ENCODE peak calls at places on chromosome 3, in five cellular contexts. E is osteoblast, I is OCI-LY7, F is MM.1S, M is astrocyte. N is an unnamed sample.

GRCh38 chr3:30776186-30776815 is 118.2 kb downstream of the GADL1 start:
- DNase-seq in I (no peak), E (no peak), M (no peak), F (no peak), N (no peak)

GRCh38 chr3:9951962-9952805 is at the start of gene PRRT3:
- DNase-seq in E (peak; percentile 95), F (peak; percentile 59), M (peak; percentile 18), I (peak; percentile 75), N (peak; percentile 88)

GRCh38 chr3:71600646-71601288 is 17.2 kb upstream of the FOXP1 start:
- DNase-seq in F (no peak), E (no peak), I (no peak), M (no peak), N (no peak)

GRCh38 chr3:175338775-175339535 is 479.8 kb downstream of the NAALADL2 start:
- DNase-seq in I (no peak), E (peak; percentile 65), F (peak; percentile 39), M (peak; percentile 90), N (peak; percentile 41)

GRCh38 chr3:13637311-13637891 is 88.5 kb downstream of the FBLN2 start:
- DNase-seq in I (no peak), M (no peak), E (no peak), F (no peak), N (no peak)

GRCh38 chr3:143849854-143850549 is 1.7 kb upstream of the SLC9A9 start:
- DNase-seq in E (peak; percentile 56), M (peak; percentile 81), I (no peak), F (peak; percentile 88), N (no peak)

GRCh38 chr3:184405075-184406060 is 25.5 kb downstream of the CHRD start:
- DNase-seq in I (no peak), M (no peak), E (peak; percentile 55), F (no peak), N (no peak)

GRCh38 chr3:141407043-141407442 is 38.7 kb downstream of the ZBTB38 start:
- DNase-seq in M (peak; percentile 93), I (no peak), E (peak; percentile 91), F (peak; percentile 87), N (no peak)

GRCh38 chr3:185283374-185283935 is 29.6 kb upstream of the EHHADH start:
- DNase-seq in I (no peak), F (no peak), M (peak; percentile 45), E (peak; percentile 69), N (no peak)

GRCh38 chr3:49296781-49297420 is 19.9 kb upstream of the C3orf62 start:
- DNase-seq in F (no peak), I (no peak), E (peak; percentile 72), M (no peak), N (no peak)

GRCh38 chr3:20572473-20572872 is 386.5 kb upstream of the SGO1 start:
- DNase-seq in E (no peak), I (no peak), F (no peak), M (no peak), N (no peak)

GRCh38 chr3:42520336-42520735 is 17.9 kb downstream of the VIPR1 start:
- DNase-seq in I (no peak), M (no peak), E (no peak), F (no peak), N (no peak)

GRCh38 chr3:38005076-38006020 is 14.8 kb downstream of the VILL start:
- DNase-seq in F (no peak), M (no peak), I (no peak), E (peak; percentile 58), N (no peak)

GRCh38 chr3:114155370-114155821 is 23.5 kb downstream of the DRD3 start:
- DNase-seq in M (no peak), I (peak; percentile 47), F (no peak), E (no peak), N (peak; percentile 82)

GRCh38 chr3:157500232-157500631 is 3.0 kb downstream of the VEPH1 start:
- DNase-seq in E (no peak), F (no peak), M (no peak), I (no peak), N (no peak)

GRCh38 chr3:10957976-10958749 is 34.4 kb upstream of the SLC6A1 start:
- DNase-seq in E (no peak), I (no peak), M (no peak), F (no peak), N (no peak)

GRCh38 chr3:188154758-188155574 is 1.0 kb downstream of the LPP start:
- DNase-seq in E (peak; percentile 83), M (no peak), F (no peak), I (no peak), N (no peak)

GRCh38 chr3:124772081-124772831 is 42.0 kb downstream of the UMPS start:
- DNase-seq in I (no peak), F (no peak), M (peak; percentile 70), E (peak; percentile 86), N (no peak)

GRCh38 chr3:42638339-42638842 is 15.1 kb upstream of the ZBTB47 start:
- DNase-seq in E (peak; percentile 17), F (peak; percentile 66), M (no peak), I (no peak), N (no peak)

GRCh38 chr3:46850468-46850780 is 12.8 kb downstream of the MYL3 start:
- DNase-seq in M (no peak), E (peak; percentile 52), I (no peak), F (no peak), N (no peak)

GRCh38 chr3:50164481-50164880 is 9.4 kb downstream of the SEMA3F start:
- DNase-seq in I (no peak), M (no peak), E (no peak), F (no peak), N (no peak)

GRCh38 chr3:185330238-185330637 is 32.7 kb upstream of the MAP3K13 start:
- DNase-seq in E (no peak), F (no peak), I (no peak), M (no peak), N (no peak)

GRCh38 chr3:195142519-195142918 is 128.4 kb downstream of the XXYLT1 start:
- DNase-seq in I (no peak), E (no peak), M (no peak), F (no peak), N (no peak)

GRCh38 chr3:177827517-177828249 is 630.4 kb upstream of the TBL1XR1 start:
- DNase-seq in E (peak; percentile 76), I (no peak), M (peak; percentile 92), F (no peak), N (no peak)

GRCh38 chr3:120227710-120228347 is 57.2 kb downstream of the GPR156 start:
- DNase-seq in I (no peak), F (no peak), M (no peak), E (no peak), N (peak; percentile 25)

GRCh38 chr3:10713656-10714055 is 102.4 kb upstream of the SLC6A11 start:
- DNase-seq in I (no peak), E (no peak), F (no peak), M (no peak), N (no peak)

GRCh38 chr3:100682056-100682853 is 27.0 kb upstream of the TFG start:
- DNase-seq in M (no peak), E (no peak), I (no peak), F (no peak), N (peak; percentile 2)

GRCh38 chr3:186217820-186218164 is 108.9 kb upstream of the ETV5 start:
- DNase-seq in F (peak; percentile 68), E (no peak), M (peak; percentile 60), I (no peak), N (no peak)

GRCh38 chr3:151404316-151404715 is 19.8 kb upstream of the P2RY12 start:
- DNase-seq in M (peak; percentile 83), I (no peak), E (no peak), F (no peak), N (no peak)

GRCh38 chr3:20056727-20057611 is 16.7 kb downstream of the KAT2B start:
- DNase-seq in E (peak; percentile 84), I (no peak), F (no peak), M (peak; percentile 71), N (no peak)

GRCh38 chr3:23735062-23735461 is 70.7 kb upstream of the UBE2E1 start:
- DNase-seq in I (no peak), M (no peak), F (no peak), E (no peak), N (no peak)

GRCh38 chr3:12141350-12141749 is 17.4 kb downstream of the TIMP4 start:
- DNase-seq in F (no peak), M (no peak), I (no peak), E (no peak), N (no peak)

GRCh38 chr3:12136371-12136770 is 22.3 kb downstream of the TIMP4 start:
- DNase-seq in M (no peak), I (no peak), F (no peak), E (no peak), N (no peak)

GRCh38 chr3:12138044-12138443 is 20.7 kb downstream of the TIMP4 start:
- DNase-seq in E (no peak), I (peak; percentile 39), M (no peak), F (peak; percentile 32), N (peak; percentile 53)

GRCh38 chr3:12142476-12142875 is 16.2 kb downstream of the TIMP4 start:
- DNase-seq in F (no peak), I (no peak), E (no peak), M (no peak), N (no peak)

GRCh38 chr3:12139111-12139511 is 19.6 kb downstream of the TIMP4 start:
- DNase-seq in F (no peak), I (peak; percentile 6), M (peak; percentile 36), E (no peak), N (peak; percentile 64)
- TF ChIP-seq CTCF in F (no peak), I (peak; percentile 37), M (peak; percentile 72), E (peak; percentile 82), N (peak; percentile 89)

GRCh38 chr3:169668081-169668956 is 4.8 kb upstream of the MECOM start:
- DNase-seq in I (no peak), F (peak; percentile 37), M (peak; percentile 28), E (peak; percentile 75), N (peak; percentile 68)
- H2AFZ ChIP-seq in I (no peak overlapping the region), F (peak overlapping the region; percentile 75), M (peak overlapping the region; percentile 74), E (peak overlapping the region; percentile 78), N (peak overlapping the region; percentile 98)

DNA sequence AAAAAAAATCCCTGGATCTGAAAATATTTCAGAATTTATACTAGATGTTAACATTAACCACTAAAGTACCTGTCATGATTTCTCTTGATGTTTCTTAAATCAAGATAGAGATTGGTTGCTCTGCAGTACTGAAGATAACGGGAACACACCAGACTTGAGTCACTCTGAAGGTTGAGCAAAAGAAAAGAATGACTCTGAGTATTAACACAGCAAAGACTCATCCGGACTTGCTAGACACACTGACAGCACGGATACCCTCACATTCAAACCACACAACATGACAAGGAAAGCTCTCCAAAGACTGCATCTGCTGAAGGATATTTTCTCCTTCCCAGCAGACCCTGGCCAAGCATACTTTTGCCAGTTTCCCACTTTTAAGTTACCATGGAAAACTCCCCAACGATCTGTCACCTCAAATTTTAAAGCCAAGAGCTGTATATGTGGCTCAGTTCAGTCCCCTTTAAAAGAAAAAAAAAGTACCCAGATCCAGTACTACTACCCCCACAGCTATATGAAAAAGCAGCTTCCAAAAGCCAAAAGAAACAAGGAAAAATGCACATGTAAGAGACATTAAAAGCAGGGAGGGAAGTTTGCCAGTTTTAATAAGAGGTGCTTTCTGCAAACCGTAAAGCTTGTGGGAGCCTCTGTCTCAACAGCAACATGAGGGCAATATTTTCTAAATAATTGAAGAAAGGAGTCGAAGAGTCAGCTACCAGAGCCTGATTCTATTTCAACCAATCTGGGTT is 8.2 kb downstream of the EOGT start:
- DNase-seq in F (no peak), M (no peak), I (no peak), E (peak; percentile 71), N (no peak)
- H3K36me3 ChIP-seq in F (no peaks in the 10 kb centered on the region), M (peaks cover 60% of the 10 kb centered on the region), I (no peaks in the 10 kb centered on the region), E (peaks cover 68% of the 10 kb centered on the region), N (peaks cover 12% of the 10 kb centered on the region)

GRCh38 chr3:55570361-55570760 is 83.3 kb upstream of the WNT5A start:
- DNase-seq in M (peak; percentile 76), F (no peak), E (no peak), I (no peak), N (no peak)
- TF ChIP-seq CTCF in M (no peak), F (no peak), E (no peak), I (no peak), N (no peak)